ENCODE peak calls at places on chromosomes 13 and 19, in eight cellular contexts. V is effector memory CD4-positive, alpha-beta T cell; W is stimulated activated CD8-positive, alpha-beta memory T cell treated with anti-CD3 and anti-CD28 coated beads, Interleukin-7, amount 100 ng/mL, for 48 hours; U is GOT3; K is uterus; B is foreskin melanocyte; J is neural crest cell; I is choroid plexus epithelial cell. R is an unnamed sample.

GRCh38 chr13:34506796-34507195 is 435.3 kb upstream of the NBEA start:
- DNase-seq in V (no peak), W (no peak), U (no peak), K (no peak), B (no peak), J (no peak), I (no peak), R (no peak)

GRCh38 chr19:19580417-19580816 is 38.1 kb downstream of the PBX4 start:
- DNase-seq in V (no peak), W (no peak), U (no peak), K (no peak), B (no peak), J (no peak), I (no peak), R (no peak)

GRCh38 chr13:79775830-79776229 is 294.9 kb downstream of the NDFIP2 start:
- DNase-seq in V (no peak), W (no peak), U (no peak), K (no peak), B (peak), J (no peak), I (peak), R (no peak)

GRCh38 chr13:110187501-110188161 is 119.3 kb downstream of the COL4A1 start:
- DNase-seq in V (no peak), W (no peak), U (no peak), K (no peak), B (peak), J (no peak), I (peak), R (no peak)

GRCh38 chr19:16061943-16062342 is 14.4 kb upstream of the TPM4 start:
- DNase-seq in V (no peak), W (no peak), U (no peak), K (no peak), B (no peak), J (no peak), I (no peak), R (no peak)

GRCh38 chr19:3505598-3506383 is at the start of gene FZR1:
- DNase-seq in V (peak), W (peak), U (peak), K (peak), B (peak), J (peak), I (peak), R (peak)

GRCh38 chr13:99218545-99218944 is 17.9 kb downstream of the UBAC2 start:
- DNase-seq in V (no peak), W (no peak), U (no peak), K (no peak), B (no peak), J (no peak), I (peak), R (no peak)

GRCh38 chr13:41071775-41072174 is 10.5 kb downstream of the WBP4 start:
- DNase-seq in V (no peak), W (no peak), U (no peak), K (no peak), B (no peak), J (no peak), I (no peak), R (no peak)

GRCh38 chr19:7759156-7759555 is 3.9 kb upstream of the CLEC4M start:
- DNase-seq in V (no peak), W (no peak), U (no peak), K (no peak), B (no peak), J (no peak), I (no peak), R (no peak)

GRCh38 chr13:80171096-80171495 is 169.8 kb downstream of the SPRY2 start:
- DNase-seq in V (no peak), W (no peak), U (no peak), K (no peak), B (no peak), J (no peak), I (no peak), R (no peak)

GRCh38 chr13:39676315-39676876 is 20.9 kb downstream of the COG6 start:
- DNase-seq in V (no peak), W (no peak), U (no peak), K (no peak), B (peak), J (no peak), I (peak), R (no peak)

GRCh38 chr19:7685546-7686445 is 5.2 kb downstream of the TRAPPC5 start:
- DNase-seq in V (no peak), W (no peak), U (no peak), K (no peak), B (no peak), J (peak), I (no peak), R (no peak)

GRCh38 chr13:112726018-112726767 is 36.4 kb downstream of the ATP11A start:
- DNase-seq in V (no peak), W (no peak), U (no peak), K (no peak), B (no peak), J (no peak), I (no peak), R (no peak)

GRCh38 chr13:28313579-28313978 is 175.2 kb downstream of the PAN3 start:
- DNase-seq in V (no peak), W (no peak), U (no peak), K (no peak), B (no peak), J (no peak), I (peak), R (no peak)

GRCh38 chr19:2500157-2500556 is 24.2 kb downstream of the GADD45B start:
- DNase-seq in V (no peak), W (no peak), U (no peak), K (no peak), B (no peak), J (no peak), I (no peak), R (no peak)

GRCh38 chr19:16366433-16367268 is 42.0 kb downstream of the KLF2 start:
- DNase-seq in V (no peak), W (no peak), U (no peak), K (no peak), B (no peak), J (no peak), I (no peak), R (no peak)

GRCh38 chr19:29687244-29687896 is 22.1 kb downstream of the PLEKHF1 start:
- DNase-seq in V (no peak), W (peak), U (peak), K (peak), B (no peak), J (no peak), I (peak), R (no peak)

GRCh38 chr13:29844441-29844840 is 6.0 kb downstream of the UBL3 start:
- DNase-seq in V (no peak), W (no peak), U (no peak), K (no peak), B (no peak), J (no peak), I (peak), R (no peak)

GRCh38 chr13:84896128-84896527 is 903.1 kb downstream of the SLITRK6 start:
- DNase-seq in V (peak), W (peak), U (no peak), K (no peak), B (peak), J (peak), I (peak), R (no peak)

GRCh38 chr19:12969292-12969988 is at the start of gene DAND5:
- DNase-seq in V (no peak), W (no peak), U (no peak), K (no peak), B (no peak), J (no peak), I (no peak), R (no peak)